ENCODE peak calls at places on chromosomes 1 and 21, in four cellular contexts. W, R, S and N are unnamed samples.

GRCh38 chr21:43893536-43894205 is 28.6 kb downstream of the AGPAT3 start:
- DNase-seq in R (no peak), W (no peak), S (no peak), N (no peak)

GRCh38 chr1:46466477-46467182 is 23.0 kb upstream of the DMBX1 start:
- DNase-seq in S (peak), R (no peak), W (peak), N (peak)

GRCh38 chr1:53186533-53186932 is 10.1 kb upstream of the CPT2 start:
- DNase-seq in W (no peak), S (no peak), R (no peak), N (no peak)

GRCh38 chr1:228101994-228102790 is 933 bp downstream of the C1orf35 start:
- DNase-seq in S (peak), R (peak), W (no peak), N (peak)

GRCh38 chr1:103496014-103496635 is 29.4 kb upstream of the RNPC3 start:
- DNase-seq in R (no peak), W (no peak), S (no peak), N (no peak)

GRCh38 chr21:27528697-27529096 is 561.8 kb upstream of the ADAMTS5 start:
- DNase-seq in W (no peak), S (no peak), R (no peak), N (no peak)

GRCh38 chr1:160853756-160854155 is 8.9 kb downstream of the CD244 start:
- DNase-seq in S (no peak), R (no peak), W (no peak), N (no peak)

GRCh38 chr21:45844181-45844580 is 137.4 kb upstream of the COL6A1 start:
- DNase-seq in W (no peak), R (no peak), S (no peak), N (no peak)

GRCh38 chr1:232302376-232303049 is 327.4 kb downstream of the SIPA1L2 start:
- DNase-seq in S (no peak), W (no peak), R (no peak), N (no peak)

GRCh38 chr1:51168266-51168845 is 66.3 kb downstream of the C1orf185 start:
- DNase-seq in R (no peak), W (no peak), S (no peak), N (no peak)

GRCh38 chr1:118097622-118098348 is 87.2 kb downstream of the SPAG17 start:
- DNase-seq in R (no peak), S (no peak), W (no peak), N (no peak)

GRCh38 chr1:205563927-205564441 is 59.5 kb downstream of the CDK18 start:
- DNase-seq in W (no peak), R (no peak), S (no peak), N (no peak)

GRCh38 chr1:26993237-26994019 is at the start of gene TRNP1:
- DNase-seq in R (peak), W (peak), S (peak), N (peak)

GRCh38 chr1:2258996-2259395 is 30.9 kb downstream of the SKI start:
- DNase-seq in S (no peak), R (peak), W (no peak), N (no peak)

GRCh38 chr1:26161408-26162219 is 2.7 kb downstream of the FAM110D start:
- DNase-seq in W (peak), S (peak), R (no peak), N (peak)

GRCh38 chr1:79197421-79197820 is 190.9 kb upstream of the ADGRL4 start:
- DNase-seq in W (no peak), S (no peak), R (no peak), N (peak)

GRCh38 chr1:171210355-171210754 is 25.3 kb downstream of the FMO2 start:
- DNase-seq in W (no peak), S (peak), R (no peak), N (peak)

GRCh38 chr21:37165606-37166005 is 92.6 kb downstream of the TTC3 start:
- DNase-seq in R (no peak), S (no peak), W (no peak), N (no peak)

GRCh38 chr1:151888972-151889570 is 20.2 kb downstream of the THEM4 start:
- DNase-seq in S (peak), R (no peak), W (no peak), N (peak)

GRCh38 chr21:35099310-35099709 is 50.2 kb upstream of the RUNX1 start:
- DNase-seq in R (no peak), S (no peak), W (no peak), N (no peak)

GRCh38 chr1:204250428-204251030 is 36.7 kb upstream of the GOLT1A start:
- DNase-seq in R (no peak), W (no peak), S (no peak), N (no peak)

GRCh38 chr1:54177726-54178125 is 22.1 kb downstream of the CYB5RL start:
- DNase-seq in W (no peak), R (no peak), S (no peak), N (no peak)

GRCh38 chr1:160148121-160148520 is 3.3 kb upstream of the ATP1A4 start:
- DNase-seq in W (no peak), S (no peak), R (no peak), N (no peak)

GRCh38 chr1:33183306-33183705 is 1.5 kb upstream of the TRIM62 start:
- DNase-seq in S (no peak), R (no peak), W (no peak), N (no peak)

GRCh38 chr1:117598489-117598888 is 7.4 kb upstream of the TENT5C start:
- DNase-seq in S (no peak), W (no peak), R (no peak), N (no peak)

GRCh38 chr1:215083408-215083961 is 948 bp downstream of the KCNK2 start:
- DNase-seq in W (no peak), S (peak), R (no peak), N (no peak)
- H3K4me3 ChIP-seq in W (peak), S (peak), R (no peak), N (peak)

GRCh38 chr1:30777060-30777905 is 19.7 kb upstream of the LAPTM5 start:
- DNase-seq in S (no peak), W (no peak), R (no peak), N (no peak)

GRCh38 chr1:30773722-30774121 is 16.1 kb upstream of the LAPTM5 start:
- DNase-seq in W (no peak), S (no peak), R (no peak), N (no peak)

GRCh38 chr1:30776097-30777059 is 18.8 kb upstream of the LAPTM5 start:
- DNase-seq in S (no peak), R (no peak), W (no peak), N (no peak)

GRCh38 chr1:30775433-30775975 is 17.9 kb upstream of the LAPTM5 start:
- DNase-seq in R (no peak), W (no peak), S (no peak), N (no peak)

GRCh38 chr1:30774550-30775432 is 17.2 kb upstream of the LAPTM5 start:
- DNase-seq in R (no peak), S (no peak), W (no peak), N (no peak)
- H3K4me3 ChIP-seq in R (no peak), S (no peak), W (no peak), N (no peak)

GRCh38 chr1:65525297-65526048 is 105.0 kb downstream of the LEPR start:
- DNase-seq in S (peak), W (no peak), R (no peak), N (no peak)

GRCh38 chr1:65526049-65526556 is 105.6 kb downstream of the LEPR start:
- DNase-seq in S (no peak), W (no peak), R (no peak), N (no peak)

GRCh38 chr1:65527211-65527610 is 106.7 kb downstream of the LEPR start:
- DNase-seq in W (no peak), S (no peak), R (no peak), N (no peak)

GRCh38 chr1:65527672-65528071 is 107.2 kb downstream of the LEPR start:
- DNase-seq in W (no peak), S (no peak), R (no peak), N (no peak)

DNA sequence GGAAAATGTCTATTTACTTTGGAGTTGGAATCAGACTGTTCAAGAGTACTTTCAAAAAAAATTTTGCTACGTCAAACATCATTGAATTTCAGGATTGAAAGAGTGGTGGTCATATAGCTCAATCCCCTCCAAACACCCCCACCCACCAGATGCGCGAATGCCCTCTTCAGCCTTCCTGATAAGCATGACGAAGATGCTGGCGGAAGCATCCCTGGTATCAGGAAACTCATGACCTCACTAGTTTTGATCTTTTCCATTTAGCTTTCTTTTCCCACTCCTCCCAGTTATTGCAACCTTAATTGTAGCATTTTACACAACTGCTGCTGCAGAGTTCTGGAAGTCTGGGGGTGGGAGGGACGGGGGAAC is 104.4 kb downstream of the LEPR start:
- DNase-seq in R (no peak), S (no peak), W (no peak), N (no peak)
- H3K4me3 ChIP-seq in R (no peak), S (peak), W (peak), N (no peak)

GRCh38 chr1:225449261-225449660 is 21.4 kb upstream of the LBR start:
- DNase-seq in W (no peak), R (no peak), S (no peak), N (peak)

GRCh38 chr1:225446298-225446941 is 18.6 kb upstream of the LBR start:
- DNase-seq in S (no peak), R (no peak), W (no peak), N (no peak)

GRCh38 chr1:225448146-225448805 is 20.4 kb upstream of the LBR start:
- DNase-seq in W (no peak), S (no peak), R (no peak), N (no peak)

GRCh38 chr1:225447001-225447615 is 19.3 kb upstream of the LBR start:
- DNase-seq in S (no peak), R (no peak), W (no peak), N (no peak)

GRCh38 chr1:225447649-225448048 is 19.8 kb upstream of the LBR start:
- DNase-seq in W (no peak), R (no peak), S (no peak), N (no peak)
- H3K4me3 ChIP-seq in W (no peak), R (no peak), S (no peak), N (no peak)

GRCh38 chr1:6286266-6286665 is 25.4 kb upstream of the GPR153 start:
- DNase-seq in W (no peak), S (no peak), R (no peak), N (no peak)
- H3K4me3 ChIP-seq in W (no peak), S (no peak), R (no peak), N (no peak)

GRCh38 chr1:21436488-21437340 is 3.2 kb upstream of the NBPF3 start:
- DNase-seq in S (peak), W (no peak), R (no peak), N (no peak)

GRCh38 chr1:21434394-21434793 is 5.5 kb upstream of the NBPF3 start:
- DNase-seq in W (no peak), S (no peak), R (no peak), N (no peak)

GRCh38 chr1:21439345-21439720 is 604 bp upstream of the NBPF3 start:
- DNase-seq in S (no peak), R (no peak), W (no peak), N (no peak)

GRCh38 chr1:21437341-21437640 is 2.6 kb upstream of the NBPF3 start:
- DNase-seq in R (no peak), S (no peak), W (no peak), N (no peak)

DNA sequence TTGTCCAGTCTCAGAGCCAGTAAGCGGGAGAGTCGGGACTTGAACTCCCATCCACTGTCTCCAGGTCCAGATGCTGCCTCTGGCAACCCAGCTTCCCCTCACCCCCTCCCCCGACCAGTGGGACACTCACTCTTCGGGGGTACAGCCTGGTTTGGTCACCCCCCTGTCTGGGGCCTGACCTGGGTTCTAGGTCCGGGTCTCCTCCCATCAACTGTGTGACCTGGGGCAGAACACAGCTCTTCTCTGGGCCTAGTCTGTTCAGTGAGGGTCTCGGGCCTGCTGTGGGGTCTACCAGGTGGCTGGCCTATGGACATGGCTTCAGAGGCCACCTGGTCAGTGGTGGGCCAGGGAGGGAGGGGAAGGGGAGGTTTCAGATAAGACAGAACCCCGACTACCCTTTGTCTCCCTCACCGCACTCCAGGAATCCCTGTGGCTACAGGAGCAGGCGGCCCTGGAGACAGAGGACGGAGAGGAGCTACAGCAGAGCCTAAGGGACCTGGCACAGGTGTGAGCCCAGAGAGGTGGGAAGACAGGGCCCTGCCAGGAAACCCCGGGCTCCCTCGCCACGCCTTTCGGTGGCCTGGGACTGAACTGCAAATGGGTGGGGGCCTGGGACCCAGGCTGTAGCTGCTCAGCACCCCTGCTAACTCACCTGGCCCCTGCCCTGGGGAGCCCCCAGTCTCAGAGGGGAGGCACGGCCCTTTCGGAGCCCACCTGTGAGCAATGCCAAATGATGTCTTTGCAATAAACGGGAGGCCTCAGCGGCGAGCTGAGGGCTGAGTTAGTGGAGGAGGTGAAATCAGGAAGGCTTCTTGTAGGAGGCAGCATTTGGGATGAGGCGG is 4.1 kb upstream of the NBPF3 start:
- DNase-seq in W (no peak), S (no peak), R (no peak), N (no peak)
- H3K4me3 ChIP-seq in W (peak), S (no peak), R (no peak), N (no peak)

DNA sequence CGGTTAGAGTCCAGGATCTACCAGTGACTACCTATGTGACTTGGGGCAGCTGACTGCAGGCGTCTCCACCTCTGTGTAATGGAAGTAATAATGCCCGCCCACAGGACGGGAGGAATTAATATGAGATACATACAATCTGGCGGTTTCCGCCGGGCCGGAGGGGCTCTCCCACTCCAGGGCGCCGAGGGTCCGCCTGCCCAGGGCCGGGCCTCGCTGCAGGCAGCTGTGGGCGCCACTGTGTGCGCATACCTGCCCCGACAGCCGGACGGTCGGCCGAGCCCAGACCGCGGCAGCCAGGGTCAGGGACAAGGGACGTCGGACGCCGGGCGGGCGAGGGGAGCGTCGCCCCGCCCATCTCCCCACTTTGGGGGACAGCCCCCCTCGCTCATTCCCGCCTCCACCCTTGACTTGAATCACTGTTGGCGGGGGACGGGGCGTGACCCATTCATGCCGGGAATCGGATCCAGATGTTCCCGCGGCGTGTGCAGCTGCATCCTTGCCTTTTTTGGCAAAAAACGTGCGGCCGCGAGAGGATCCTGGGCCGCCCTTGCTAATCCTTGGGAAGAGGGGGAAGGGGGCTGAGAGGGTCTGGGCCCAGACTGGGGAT is 6.1 kb upstream of the SF3A3 start:
- DNase-seq in W (peak), S (peak), R (no peak), N (no peak)
- H3K4me3 ChIP-seq in W (peak), S (no peak), R (no peak), N (no peak)

DNA sequence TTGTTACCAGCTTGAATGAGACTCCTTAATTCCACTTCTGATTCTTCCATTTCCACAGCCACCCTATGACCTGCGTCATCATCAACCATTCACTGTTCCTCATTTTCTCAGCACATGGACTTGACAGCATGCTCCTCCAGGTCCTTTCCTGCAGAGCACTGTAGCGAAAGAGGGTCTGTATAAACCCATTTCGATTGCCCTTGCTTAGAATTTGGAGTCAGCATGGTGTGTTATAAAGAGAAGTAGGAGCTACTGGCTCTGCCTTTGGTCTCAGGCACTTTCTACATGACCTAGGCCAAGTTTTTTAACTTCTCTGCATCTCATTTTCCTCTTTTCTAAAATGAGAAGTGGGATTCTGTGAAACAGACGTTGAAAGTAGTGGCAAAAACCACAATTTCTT is 133.8 kb downstream of the AK5 start:
- DNase-seq in S (no peak), R (no peak), W (no peak), N (no peak)
- H3K4me3 ChIP-seq in S (no peak), R (no peak), W (no peak), N (no peak)

DNA sequence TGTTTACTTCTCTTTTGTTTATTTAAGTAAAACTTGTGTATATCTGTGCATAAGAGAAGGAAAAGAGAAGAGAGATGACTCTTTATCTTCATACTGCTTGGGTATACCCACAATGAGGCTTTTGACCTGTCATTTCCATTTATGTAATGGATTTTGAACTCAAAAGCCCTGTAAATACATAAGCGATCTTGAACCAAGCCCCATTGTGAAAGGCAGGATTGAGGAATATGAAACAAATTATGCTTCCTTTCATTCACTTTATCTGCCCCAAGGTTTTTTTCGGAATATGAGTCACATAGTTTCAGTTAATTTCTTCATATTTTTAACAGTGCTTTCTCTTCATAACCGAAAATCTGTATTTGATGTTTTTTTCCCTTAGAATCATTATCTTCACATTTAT is 21.4 kb downstream of the CNST start:
- DNase-seq in W (no peak), R (no peak), S (no peak), N (no peak)
- H3K4me3 ChIP-seq in W (peak), R (no peak), S (no peak), N (no peak)

GRCh38 chr1:24189528-24189927 is 2.4 kb upstream of the IFNLR1 start:
- DNase-seq in W (no peak), R (peak), S (no peak), N (no peak)
- H3K4me3 ChIP-seq in W (no peak), R (no peak), S (no peak), N (no peak)